ENCODE peak calls at places on chromosomes 1 and 21, in eight cellular contexts. One of them, this sample, is unnamed. For H3K9me2, the result is how much of the 10 kb centered on the place peaks cover.

GRCh38 chr1:1947493-1947892 is 28.4 kb upstream of the TMEM52 start:
- DNase-seq in MM.1S: no peak
- DNase-seq in SK-N-SH: no peak
- DNase-seq in PC-9: no peak
- DNase-seq in HCT116: no peak
- DNase-seq in GM23338: no peak
- DNase-seq in hepatocyte: no peak
- DNase-seq in OCI-LY7: no peak
- DNase-seq in this sample: no peak

GRCh38 chr1:99766378-99766800 is at the start of gene FRRS1:
- DNase-seq in HCT116: peak
- DNase-seq in GM23338: peak
- DNase-seq in OCI-LY7: peak
- DNase-seq in SK-N-SH: peak
- DNase-seq in PC-9: peak
- DNase-seq in MM.1S: peak
- DNase-seq in hepatocyte: peak
- DNase-seq in this sample: peak

GRCh38 chr1:3651939-3652537 is at the start of gene TP73:
- DNase-seq in OCI-LY7: no peak
- DNase-seq in SK-N-SH: peak
- DNase-seq in HCT116: peak
- DNase-seq in GM23338: peak
- DNase-seq in hepatocyte: peak
- DNase-seq in PC-9: no peak
- DNase-seq in MM.1S: peak
- DNase-seq in this sample: peak

GRCh38 chr21:42611852-42612251 is 41.6 kb upstream of the PDE9A start:
- DNase-seq in HCT116: no peak
- DNase-seq in SK-N-SH: no peak
- DNase-seq in GM23338: no peak
- DNase-seq in PC-9: no peak
- DNase-seq in hepatocyte: no peak
- DNase-seq in MM.1S: no peak
- DNase-seq in OCI-LY7: no peak
- DNase-seq in this sample: no peak

GRCh38 chr21:33762798-33763572 is 120.7 kb downstream of the ITSN1 start:
- DNase-seq in MM.1S: no peak
- DNase-seq in GM23338: no peak
- DNase-seq in PC-9: peak
- DNase-seq in HCT116: no peak
- DNase-seq in hepatocyte: no peak
- DNase-seq in SK-N-SH: no peak
- DNase-seq in OCI-LY7: no peak
- DNase-seq in this sample: peak

GRCh38 chr1:234562336-234562735 is 47.6 kb downstream of the IRF2BP2 start:
- DNase-seq in PC-9: no peak
- DNase-seq in SK-N-SH: peak
- DNase-seq in GM23338: no peak
- DNase-seq in MM.1S: no peak
- DNase-seq in OCI-LY7: no peak
- DNase-seq in HCT116: no peak
- DNase-seq in hepatocyte: no peak
- DNase-seq in this sample: no peak

GRCh38 chr1:160951443-160952128 is 3.0 kb downstream of the ITLN2 start:
- DNase-seq in PC-9: peak
- DNase-seq in HCT116: peak
- DNase-seq in OCI-LY7: peak
- DNase-seq in hepatocyte: peak
- DNase-seq in MM.1S: peak
- DNase-seq in GM23338: peak
- DNase-seq in SK-N-SH: peak
- DNase-seq in this sample: peak

GRCh38 chr1:65256860-65257719 is 52.3 kb upstream of the DNAJC6 start:
- DNase-seq in OCI-LY7: no peak
- DNase-seq in GM23338: no peak
- DNase-seq in hepatocyte: no peak
- DNase-seq in MM.1S: no peak
- DNase-seq in PC-9: no peak
- DNase-seq in HCT116: no peak
- DNase-seq in SK-N-SH: no peak
- DNase-seq in this sample: no peak

GRCh38 chr1:67619080-67619479 is 65.9 kb upstream of the GADD45A start:
- DNase-seq in HCT116: no peak
- DNase-seq in hepatocyte: no peak
- DNase-seq in PC-9: no peak
- DNase-seq in OCI-LY7: no peak
- DNase-seq in MM.1S: no peak
- DNase-seq in SK-N-SH: no peak
- DNase-seq in GM23338: no peak
- DNase-seq in this sample: no peak

GRCh38 chr1:200409203-200409760 is 554 bp downstream of the ZNF281 start:
- DNase-seq in hepatocyte: peak
- DNase-seq in PC-9: no peak
- DNase-seq in SK-N-SH: no peak
- DNase-seq in GM23338: peak
- DNase-seq in OCI-LY7: peak
- DNase-seq in HCT116: no peak
- DNase-seq in MM.1S: peak
- DNase-seq in this sample: no peak

GRCh38 chr1:204098683-204099082 is 25.8 kb downstream of the SOX13 start:
- DNase-seq in PC-9: no peak
- DNase-seq in HCT116: no peak
- DNase-seq in hepatocyte: no peak
- DNase-seq in SK-N-SH: no peak
- DNase-seq in MM.1S: no peak
- DNase-seq in OCI-LY7: no peak
- DNase-seq in GM23338: no peak
- DNase-seq in this sample: no peak

GRCh38 chr1:182015360-182015759 is 46.2 kb downstream of the ZNF648 start:
- DNase-seq in GM23338: peak
- DNase-seq in SK-N-SH: peak
- DNase-seq in MM.1S: no peak
- DNase-seq in PC-9: no peak
- DNase-seq in OCI-LY7: no peak
- DNase-seq in HCT116: no peak
- DNase-seq in hepatocyte: no peak
- DNase-seq in this sample: no peak
- TF ChIP-seq CTCF in GM23338: peak
- TF ChIP-seq CTCF in SK-N-SH: peak
- TF ChIP-seq CTCF in MM.1S: peak
- TF ChIP-seq CTCF in PC-9: peak
- TF ChIP-seq CTCF in OCI-LY7: peak
- TF ChIP-seq CTCF in HCT116: peak
- TF ChIP-seq CTCF in hepatocyte: no peak
- TF ChIP-seq CTCF in this sample: peak

GRCh38 chr1:58358311-58358710 is 188.2 kb downstream of the OMA1 start:
- DNase-seq in OCI-LY7: no peak
- DNase-seq in GM23338: peak
- DNase-seq in MM.1S: no peak
- DNase-seq in SK-N-SH: no peak
- DNase-seq in PC-9: peak
- DNase-seq in hepatocyte: peak
- DNase-seq in HCT116: no peak
- DNase-seq in this sample: peak
- H3K9me2 ChIP-seq in OCI-LY7: under half
- H3K9me2 ChIP-seq in GM23338: under half
- H3K9me2 ChIP-seq in MM.1S: under half
- H3K9me2 ChIP-seq in SK-N-SH: under half
- H3K9me2 ChIP-seq in PC-9: under half
- H3K9me2 ChIP-seq in hepatocyte: under half
- H3K9me2 ChIP-seq in HCT116: under half
- H3K9me2 ChIP-seq in this sample: under half

GRCh38 chr21:44800103-44800502 is 1.5 kb downstream of the UBE2G2 start:
- DNase-seq in MM.1S: no peak
- DNase-seq in GM23338: peak
- DNase-seq in HCT116: no peak
- DNase-seq in SK-N-SH: peak
- DNase-seq in PC-9: no peak
- DNase-seq in OCI-LY7: peak
- DNase-seq in hepatocyte: peak
- DNase-seq in this sample: peak
- TF ChIP-seq CTCF in MM.1S: no peak
- TF ChIP-seq CTCF in GM23338: peak
- TF ChIP-seq CTCF in HCT116: peak
- TF ChIP-seq CTCF in SK-N-SH: peak
- TF ChIP-seq CTCF in PC-9: no peak
- TF ChIP-seq CTCF in OCI-LY7: peak
- TF ChIP-seq CTCF in hepatocyte: peak
- TF ChIP-seq CTCF in this sample: peak

DNA sequence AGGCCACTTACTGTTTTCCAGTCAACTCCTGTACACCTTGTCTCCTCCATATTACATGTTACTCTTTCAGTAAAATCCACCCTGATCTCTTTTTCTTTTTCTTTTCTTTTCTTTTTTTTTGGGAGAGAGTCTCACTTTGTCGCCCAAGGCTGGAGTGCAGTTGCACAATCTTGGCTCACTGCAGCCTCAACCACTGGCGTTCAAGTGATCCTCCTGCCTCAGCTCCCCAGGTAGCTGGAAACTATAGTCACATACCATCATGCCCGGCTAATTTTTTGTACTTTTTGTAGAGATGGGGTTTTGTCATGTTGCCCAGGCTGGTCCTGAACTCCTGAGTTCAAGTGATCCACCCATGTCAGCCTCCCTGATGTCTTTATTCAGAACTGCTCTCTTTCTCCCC is 57.8 kb downstream of the CYYR1 start:
- DNase-seq in MM.1S: no peak
- DNase-seq in SK-N-SH: no peak
- DNase-seq in GM23338: no peak
- DNase-seq in HCT116: no peak
- DNase-seq in PC-9: no peak
- DNase-seq in OCI-LY7: no peak
- DNase-seq in hepatocyte: no peak
- DNase-seq in this sample: no peak
- H3K9me2 ChIP-seq in MM.1S: under half
- H3K9me2 ChIP-seq in SK-N-SH: under half
- H3K9me2 ChIP-seq in GM23338: under half
- H3K9me2 ChIP-seq in HCT116: under half
- H3K9me2 ChIP-seq in PC-9: under half
- H3K9me2 ChIP-seq in OCI-LY7: under half
- H3K9me2 ChIP-seq in hepatocyte: under half
- H3K9me2 ChIP-seq in this sample: under half

This sample was measured in PC-3.